ENCODE peak calls at places on chromosomes 5 and 9, in five cellular contexts. Z is tibial nerve, X is thyroid gland, G is testis, J is breast epithelium. I is an unnamed sample.

GRCh38 chr5:44862808-44863207 is 54.1 kb downstream of the MRPS30 start:
- DNase-seq in Z (no peak), J (no peak), X (no peak), G (no peak), I (no peak)

GRCh38 chr5:3602713-3603502 is 7.3 kb downstream of the IRX1 start:
- DNase-seq in X (peak; percentile 42), Z (no peak), G (peak; percentile 63), J (no peak), I (peak; percentile 85)

GRCh38 chr5:96973561-96974401 is 37.9 kb downstream of the LNPEP start:
- DNase-seq in X (no peak), Z (no peak), J (no peak), G (no peak), I (no peak)

GRCh38 chr9:13971910-13972655 is 341.9 kb downstream of the NFIB start:
- DNase-seq in X (peak; percentile 85), Z (no peak), J (no peak), G (no peak), I (no peak)

GRCh38 chr9:13351768-13352386 is 72.4 kb upstream of the MPDZ start:
- DNase-seq in J (no peak), G (no peak), X (no peak), Z (no peak), I (no peak)

GRCh38 chr9:129763235-129763917 is 10.5 kb upstream of the PTGES start:
- DNase-seq in X (no peak), G (no peak), Z (peak; percentile 40), J (no peak), I (no peak)

GRCh38 chr5:55674340-55674739 is 37.8 kb downstream of the SLC38A9 start:
- DNase-seq in G (no peak), Z (no peak), X (no peak), J (no peak), I (no peak)

GRCh38 chr9:6907772-6908381 is 150.1 kb downstream of the KDM4C start:
- DNase-seq in G (no peak), Z (no peak), J (no peak), X (no peak), I (no peak)

GRCh38 chr5:5409151-5409810 is 13.2 kb upstream of the ICE1 start:
- DNase-seq in Z (no peak), X (no peak), J (no peak), G (peak; percentile 20), I (no peak)

GRCh38 chr5:174472956-174473355 is 251.4 kb upstream of the MSX2 start:
- DNase-seq in Z (no peak), X (no peak), G (no peak), J (no peak), I (no peak)

GRCh38 chr5:14413331-14413750 is 168.3 kb upstream of the OTULINL start:
- DNase-seq in Z (no peak), X (no peak), G (no peak), J (no peak), I (no peak)

GRCh38 chr5:39570418-39571027 is 145.7 kb upstream of the DAB2 start:
- DNase-seq in Z (no peak), G (no peak), J (no peak), X (no peak), I (no peak)

GRCh38 chr5:132426525-132427138 is 57.1 kb downstream of the SLC22A5 start:
- DNase-seq in G (peak; percentile 45), X (peak; percentile 50), Z (peak; percentile 46), J (no peak), I (peak; percentile 63)

GRCh38 chr9:91882628-91883027 is 67.4 kb downstream of the ROR2 start:
- DNase-seq in G (no peak), X (no peak), Z (no peak), J (no peak), I (no peak)

GRCh38 chr5:103589416-103590175 is 27.0 kb upstream of the NUDT12 start:
- DNase-seq in J (no peak), Z (no peak), G (no peak), X (no peak), I (no peak)
- TF ChIP-seq CTCF in J (no peak), Z (no peak), G (no peak), X (no peak), I (no peak)

DNA sequence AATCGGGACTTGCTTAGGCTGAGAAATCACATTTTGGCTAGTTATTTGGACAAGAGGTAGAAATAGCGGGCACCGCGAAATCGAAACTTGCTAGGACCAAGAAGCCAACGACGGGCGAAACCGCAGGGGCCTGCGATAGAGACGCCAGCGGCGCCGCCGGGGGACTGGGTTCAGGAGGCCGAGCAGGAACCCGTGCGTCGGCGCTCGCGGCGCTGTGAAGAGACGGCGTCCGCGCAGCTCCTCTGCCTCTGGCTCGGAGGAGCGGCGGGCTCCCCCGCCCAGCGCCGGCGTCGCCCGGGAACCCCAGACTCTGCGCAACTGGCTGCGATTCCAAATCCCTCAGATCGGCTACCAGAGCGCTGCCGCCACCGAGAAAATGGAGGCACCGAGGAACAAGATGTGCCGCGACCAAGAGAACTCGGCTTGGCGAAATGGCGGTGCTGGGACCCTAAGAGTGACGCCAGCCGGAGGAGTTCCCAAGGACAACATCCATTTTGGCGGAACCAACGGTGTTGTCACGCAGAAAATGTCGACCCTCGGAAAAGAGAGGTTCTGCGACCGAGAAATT is 26.2 kb upstream of the ANXA2R start:
- DNase-seq in G (peak; percentile 82), X (peak; percentile 74), J (peak; percentile 77), Z (no peak), I (peak; percentile 95)
- TF ChIP-seq POLR2A in G (no peak), X (no peak), J (no peak), Z (no peak), I (no peak)

GRCh38 chr9:95077766-95078382 is 239.6 kb downstream of the FANCC start:
- DNase-seq in G (no peak), X (no peak), Z (no peak), J (no peak), I (peak; percentile 26)
- H3K27ac ChIP-seq in G (peak overlapping the region; percentile 8), X (peak overlapping the region; percentile 48), Z (peak overlapping the region; percentile 94), J (no peak overlapping the region), I (peak overlapping the region; percentile 63)

GRCh38 chr5:169300468-169301385 is at the start of gene SLIT3:
- DNase-seq in Z (peak; percentile 35), X (peak; percentile 86), G (peak; percentile 56), J (peak; percentile 61), I (no peak)
- TF ChIP-seq CTCF in Z (peak; percentile 10), X (no peak), G (no peak), J (no peak), I (no peak)

GRCh38 chr9:137126786-137127185 is 12.2 kb upstream of the GRIN1 start:
- DNase-seq in Z (no peak), J (no peak), G (no peak), X (no peak), I (no peak)

GRCh38 chr9:137129089-137129455 is 9.9 kb upstream of the GRIN1 start:
- DNase-seq in X (peak; percentile 16), G (peak; percentile 51), J (no peak), Z (no peak), I (no peak)

GRCh38 chr9:137128158-137129088 is 10.5 kb upstream of the GRIN1 start:
- DNase-seq in X (no peak), J (no peak), Z (no peak), G (no peak), I (no peak)

GRCh38 chr9:137129456-137130175 is 9.3 kb upstream of the GRIN1 start:
- DNase-seq in J (peak; percentile 80), G (peak; percentile 93), X (peak; percentile 88), Z (peak; percentile 45), I (peak; percentile 92)

GRCh38 chr9:137127301-137128157 is 11.4 kb upstream of the GRIN1 start:
- DNase-seq in G (peak; percentile 49), Z (no peak), J (no peak), X (no peak), I (peak; percentile 33)
- TF ChIP-seq POLR2A in G (no peak), Z (no peak), J (no peak), X (no peak), I (no peak)

DNA sequence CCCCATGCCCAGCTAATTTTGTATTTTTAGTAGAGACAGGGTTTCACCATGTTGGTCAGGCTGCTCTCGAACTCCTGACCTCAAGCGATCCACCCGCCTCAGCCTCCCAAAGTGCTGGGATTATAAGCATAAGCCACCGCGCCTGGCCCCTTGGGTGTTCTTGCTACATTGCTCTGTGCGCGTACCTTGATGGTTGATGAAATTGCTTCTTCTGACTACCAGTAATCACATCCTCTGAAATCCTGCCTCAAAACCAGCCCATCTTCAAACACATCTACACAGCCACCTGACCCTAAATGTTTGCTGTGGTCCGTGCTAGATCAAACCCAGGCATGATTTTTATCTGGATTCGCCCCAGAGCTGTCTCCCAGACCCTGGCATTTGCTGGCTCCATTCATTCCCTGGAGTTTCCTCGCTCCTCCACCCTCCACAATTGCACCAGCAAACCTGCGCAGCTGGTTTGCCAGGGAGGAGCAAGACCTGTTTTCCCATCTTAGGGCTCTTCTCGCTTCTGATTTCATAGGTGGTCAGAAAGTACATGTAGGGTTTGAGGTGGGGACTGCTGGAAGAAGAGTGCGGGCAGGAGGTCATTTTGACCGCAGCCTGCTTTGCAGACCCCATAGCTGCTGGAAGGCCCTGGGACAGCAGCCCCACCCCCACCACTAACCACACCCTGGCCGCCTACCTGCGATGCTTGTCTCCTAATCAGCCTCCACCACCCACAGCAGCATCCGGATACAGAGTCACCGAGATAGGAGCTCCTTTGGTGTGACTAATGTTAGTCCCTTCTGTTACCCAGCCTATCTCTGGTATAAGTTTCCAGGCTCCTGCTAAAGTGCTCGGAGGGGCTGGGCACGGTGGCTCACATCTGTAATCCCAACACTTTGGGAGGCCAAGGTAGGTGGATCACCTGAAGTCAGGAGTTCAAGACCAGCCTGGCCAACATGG is 22.7 kb downstream of the SWI5 start:
- DNase-seq in G (no peak), J (peak; percentile 57), X (no peak), Z (no peak), I (no peak)
- H3K27ac ChIP-seq in G (no peak overlapping the region), J (peak overlapping the region; percentile 68), X (no peak overlapping the region), Z (no peak overlapping the region), I (no peak overlapping the region)

GRCh38 chr9:37534412-37534811 is 41.8 kb downstream of the FBXO10 start:
- DNase-seq in Z (no peak), X (no peak), J (no peak), G (no peak), I (no peak)
- TF ChIP-seq CTCF in Z (no peak), X (no peak), J (no peak), G (no peak), I (no peak)